ENCODE peak calls at places on chromosomes 3 and 15, in eight cellular contexts. G, S, C, F, P, B, R and H are unnamed samples.
A peak's percentile ranks its signal among the peaks of the same experiment; 100 is the strongest.

GRCh38 chr3:128804017-128804816 is 75.2 kb upstream of the ACAD9 start:
- DNase-seq in C (no peak), R (no peak), S (peak; percentile 60), B (peak; percentile 57), G (no peak), P (no peak), F (no peak), H (peak; percentile 84)

GRCh38 chr3:171407746-171408145 is 52.5 kb downstream of the TNIK start:
- DNase-seq in P (no peak), G (no peak), R (no peak), F (no peak), C (no peak), B (peak; percentile 70), S (peak; percentile 90), H (peak; percentile 67)

GRCh38 chr3:171195686-171196085 is 169.2 kb upstream of the SLC2A2 start:
- DNase-seq in F (no peak), C (no peak), G (no peak), S (no peak), P (no peak), B (no peak), R (no peak), H (no peak)

GRCh38 chr3:142279965-142280590 is 54.7 kb upstream of the GK5 start:
- DNase-seq in F (no peak), S (peak; percentile 80), R (no peak), P (peak; percentile 38), G (no peak), C (no peak), B (peak; percentile 89), H (peak; percentile 90)

GRCh38 chr15:66045542-66045941 is 176.3 kb downstream of the RAB11A start:
- DNase-seq in R (no peak), G (no peak), P (no peak), B (no peak), S (no peak), F (no peak), C (no peak), H (no peak)

GRCh38 chr3:14926592-14926991 is 20.8 kb upstream of the NR2C2 start:
- DNase-seq in C (no peak), S (no peak), G (no peak), F (no peak), P (no peak), R (no peak), B (no peak), H (no peak)

GRCh38 chr15:98996169-98996568 is 11.4 kb downstream of the PGPEP1L start:
- DNase-seq in B (no peak), R (peak; percentile 23), G (no peak), P (no peak), S (no peak), C (no peak), F (no peak), H (no peak)

GRCh38 chr3:144496116-144496835 is 524.7 kb downstream of the DIPK2A start:
- DNase-seq in B (peak; percentile 6), R (no peak), F (no peak), P (no peak), G (no peak), C (no peak), S (no peak), H (no peak)

GRCh38 chr3:149593416-149594160 is 64.2 kb downstream of the WWTR1 start:
- DNase-seq in R (no peak), F (no peak), P (no peak), G (no peak), B (no peak), S (no peak), C (no peak), H (no peak)

GRCh38 chr3:194355379-194355778 is 4.3 kb upstream of the CPN2 start:
- DNase-seq in P (peak; percentile 82), G (no peak), S (no peak), C (no peak), B (no peak), F (no peak), R (no peak), H (peak; percentile 44)

GRCh38 chr3:167575000-167575399 is 78.7 kb downstream of the WDR49 start:
- DNase-seq in R (no peak), G (no peak), P (no peak), B (no peak), C (no peak), F (no peak), S (no peak), H (no peak)

GRCh38 chr3:123202451-123202850 is 708 bp downstream of the SEC22A start:
- DNase-seq in S (peak; percentile 2), C (no peak), F (no peak), P (no peak), R (no peak), B (no peak), G (no peak), H (peak; percentile 11)

GRCh38 chr3:81645248-81645647 is 116.2 kb downstream of the GBE1 start:
- DNase-seq in B (no peak), C (no peak), S (no peak), P (no peak), R (no peak), G (no peak), F (no peak), H (no peak)

GRCh38 chr3:81638480-81638879 is 123.0 kb downstream of the GBE1 start:
- DNase-seq in S (no peak), B (no peak), P (no peak), F (no peak), C (no peak), G (no peak), R (no peak), H (no peak)

GRCh38 chr3:81643721-81644120 is 117.7 kb downstream of the GBE1 start:
- DNase-seq in C (no peak), R (no peak), S (peak; percentile 45), B (peak; percentile 50), F (no peak), P (no peak), G (no peak), H (peak; percentile 40)
- TF ChIP-seq CTCF in C (no peak), R (no peak), S (peak; percentile 47), B (peak; percentile 31), F (peak; percentile 13), P (no peak), G (peak; percentile 29), H (peak; percentile 45)

DNA sequence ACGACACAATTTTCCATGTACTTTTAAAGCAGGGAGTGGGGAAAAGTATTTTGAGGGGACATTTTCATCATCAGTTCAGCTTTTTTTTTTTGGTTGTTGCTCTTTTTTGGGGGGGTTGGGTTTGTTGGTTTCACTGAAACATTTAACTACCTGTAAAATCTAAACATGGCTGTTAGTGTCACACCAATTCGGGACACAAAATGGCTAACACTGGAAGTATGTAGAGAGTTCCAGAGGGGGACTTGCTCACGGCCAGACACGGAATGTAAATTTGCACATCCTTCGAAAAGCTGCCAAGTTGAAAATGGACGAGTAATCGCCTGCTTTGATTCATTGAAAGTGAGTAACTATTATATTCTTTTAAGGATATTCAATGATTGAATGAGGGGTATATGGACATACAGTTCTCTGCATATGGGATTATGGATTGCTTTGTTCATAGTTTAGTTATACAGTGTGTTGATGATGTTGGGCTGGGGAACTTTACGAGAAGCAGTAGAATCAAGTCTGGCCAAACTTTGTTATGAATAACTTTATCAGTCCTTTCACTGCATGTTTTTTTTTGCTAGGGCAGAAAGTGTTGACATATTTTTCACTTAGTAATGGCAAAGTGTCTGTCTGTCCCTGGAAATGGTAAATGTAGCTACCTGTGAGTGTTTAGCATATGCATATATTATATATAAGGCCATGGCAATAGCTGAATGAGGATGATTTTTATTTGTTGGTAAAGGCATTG is 31.5 kb downstream of the MBNL1 start:
- DNase-seq in G (no peak), F (no peak), P (no peak), B (no peak), C (no peak), S (no peak), R (no peak), H (no peak)
- H3K4me3 ChIP-seq in G (peak overlapping the region; percentile 50), F (peak overlapping the region; percentile 70), P (peak overlapping the region; percentile 39), B (peak overlapping the region; percentile 53), C (no peak overlapping the region), S (peak overlapping the region; percentile 17), R (peak overlapping the region; percentile 29), H (no peak overlapping the region)

DNA sequence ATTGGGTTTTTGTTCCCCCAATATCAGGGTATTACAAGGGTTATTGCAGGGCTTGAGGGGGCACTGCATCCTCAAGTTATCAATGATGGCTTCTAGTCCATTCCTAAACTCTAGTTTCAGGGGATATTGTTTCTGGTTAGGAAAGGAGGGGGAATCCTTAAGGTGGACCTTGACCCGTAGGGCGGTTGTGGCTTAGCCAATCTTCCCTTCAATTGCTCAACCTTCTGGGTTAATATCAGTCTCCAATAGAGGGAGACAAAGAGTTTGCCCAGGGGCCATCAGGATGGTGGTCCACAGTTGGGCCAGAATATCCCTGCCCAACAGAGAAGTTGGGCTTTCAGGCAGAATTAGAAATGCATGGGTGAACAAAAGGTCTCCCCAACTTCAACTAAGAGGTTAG is 214.9 kb downstream of the BCHE start:
- DNase-seq in P (no peak), S (no peak), F (no peak), B (no peak), R (no peak), C (no peak), G (no peak), H (no peak)
- TF ChIP-seq CTCF in P (no peak), S (no peak), F (no peak), B (no peak), R (no peak), C (no peak), G (no peak), H (no peak)

GRCh38 chr3:105965384-105965783 is 96.6 kb upstream of the CBLB start:
- DNase-seq in B (peak; percentile 62), C (no peak), G (no peak), P (no peak), S (peak; percentile 52), F (no peak), R (no peak), H (no peak)
- H3K4me3 ChIP-seq in B (no peak overlapping the region), C (no peak overlapping the region), G (no peak overlapping the region), P (no peak overlapping the region), S (no peak overlapping the region), F (no peak overlapping the region), R (no peak overlapping the region), H (no peak overlapping the region)

GRCh38 chr3:127525373-127525772 is 65.2 kb downstream of the TPRA1 start:
- DNase-seq in G (no peak), R (no peak), C (no peak), S (peak; percentile 58), P (no peak), F (no peak), B (no peak), H (peak; percentile 53)
- TF ChIP-seq CTCF in G (no peak), R (no peak), C (no peak), S (no peak), P (no peak), F (no peak), B (no peak), H (no peak)